ENCODE peak calls at places on chromosomes 1 and 21, in four cellular contexts. T is esophagus squamous epithelium, O is HFF-Myc, H is AG04450. A is an unnamed sample.

GRCh38 chr1:202479630-202480029 is 131.1 kb downstream of the PPP1R12B start:
- DNase-seq in O (no peak), T (no peak), H (no peak), A (no peak)

GRCh38 chr1:248858096-248858890 is 592 bp downstream of the ZNF692 start:
- DNase-seq in H (no peak), O (no peak), T (no peak), A (peak)

GRCh38 chr21:41511858-41512257 is 3.9 kb upstream of the TMPRSS2 start:
- DNase-seq in T (no peak), H (no peak), O (no peak), A (no peak)

GRCh38 chr1:216705686-216706085 is 17.5 kb downstream of the ESRRG start:
- DNase-seq in H (no peak), T (no peak), O (no peak), A (no peak)

GRCh38 chr1:147851149-147851548 is 51.4 kb upstream of the GJA8 start:
- DNase-seq in O (no peak), T (no peak), H (no peak), A (peak)

GRCh38 chr1:15304708-15305326 is 57.8 kb downstream of the FHAD1 start:
- DNase-seq in H (no peak), T (no peak), O (no peak), A (peak)

GRCh38 chr1:219153741-219154140 is 19.9 kb upstream of the LYPLAL1 start:
- DNase-seq in T (no peak), H (no peak), O (no peak), A (no peak)

GRCh38 chr1:63628607-63629006 is 35.4 kb downstream of the PGM1 start:
- DNase-seq in H (no peak), T (no peak), O (no peak), A (no peak)

GRCh38 chr1:150186789-150187559 is 37.3 kb downstream of the PLEKHO1 start:
- DNase-seq in T (no peak), H (no peak), O (no peak), A (peak)

GRCh38 chr1:208211901-208212843 is 32.0 kb downstream of the PLXNA2 start:
- DNase-seq in T (no peak), H (no peak), O (no peak), A (no peak)

GRCh38 chr1:24541711-24542346 is 14.1 kb upstream of the NCMAP start:
- DNase-seq in H (no peak), T (no peak), O (no peak), A (no peak)

GRCh38 chr1:61618755-61619154 is 106.2 kb downstream of the TM2D1 start:
- DNase-seq in T (no peak), O (no peak), H (no peak), A (no peak)

GRCh38 chr1:79945391-79945790 is 938.9 kb upstream of the ADGRL4 start:
- DNase-seq in O (no peak), H (no peak), T (no peak), A (no peak)

GRCh38 chr21:35398366-35398982 is 349.4 kb upstream of the RUNX1 start:
- DNase-seq in H (no peak), O (no peak), T (no peak), A (peak)

DNA sequence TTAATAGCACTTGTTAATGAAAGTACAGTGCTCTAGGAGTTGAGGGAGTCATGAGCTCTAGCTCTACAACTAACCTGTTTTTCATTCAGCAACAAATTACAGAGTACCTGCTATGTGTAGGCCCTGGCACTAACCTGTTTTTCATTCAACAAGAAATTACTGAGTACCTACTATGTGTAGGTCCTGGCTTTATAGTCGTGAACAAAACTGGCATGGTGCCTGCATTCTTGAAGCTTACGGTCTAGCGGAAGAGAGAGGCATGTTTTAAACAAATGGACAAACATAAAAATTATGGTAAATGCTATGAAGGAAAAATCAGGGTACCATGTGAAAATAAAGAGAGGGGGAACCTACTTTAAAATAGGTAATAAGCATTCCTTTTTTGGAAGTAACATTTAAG is 2.2 kb upstream of the UBAP2L start:
- DNase-seq in T (no peak), O (no peak), H (no peak), A (no peak)
- H3K4me3 ChIP-seq in T (peak), O (peak), H (no peak), A (no peak)

DNA sequence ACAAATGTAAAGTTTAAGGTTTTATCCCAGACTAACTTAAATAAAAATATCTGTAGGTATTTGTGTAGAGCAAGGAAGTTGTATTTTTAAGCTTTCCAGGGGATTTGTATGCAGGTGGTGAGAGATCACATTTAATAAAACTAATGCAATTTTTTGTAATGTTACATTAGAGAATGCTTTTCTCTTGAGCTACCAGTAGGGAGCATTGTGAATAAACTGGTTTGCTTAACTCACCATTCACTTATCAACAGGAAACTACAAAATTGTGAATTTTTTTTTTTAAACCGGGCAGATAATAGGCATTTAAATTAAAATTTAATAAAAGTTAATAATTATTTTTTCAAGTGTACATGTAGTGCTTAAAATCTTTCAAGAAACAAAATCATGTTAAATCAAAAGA is 78.6 kb downstream of the IVNS1ABP start:
- DNase-seq in T (no peak), H (no peak), O (no peak), A (peak)
- TF ChIP-seq CTCF in T (peak), H (peak), O (no peak), A (peak)

GRCh38 chr1:171295821-171296220 is 18.2 kb upstream of the FMO4 start:
- DNase-seq in O (no peak), H (no peak), T (no peak), A (no peak)

GRCh38 chr1:171300401-171300800 is 13.6 kb upstream of the FMO4 start:
- DNase-seq in T (no peak), O (no peak), H (no peak), A (no peak)

GRCh38 chr1:171296897-171297296 is 17.1 kb upstream of the FMO4 start:
- DNase-seq in H (no peak), T (no peak), O (no peak), A (no peak)

GRCh38 chr1:171299342-171299741 is 14.6 kb upstream of the FMO4 start:
- DNase-seq in H (no peak), O (no peak), T (no peak), A (no peak)

GRCh38 chr1:171298696-171299095 is 15.3 kb upstream of the FMO4 start:
- DNase-seq in H (no peak), T (no peak), O (no peak), A (no peak)
- H3K4me3 ChIP-seq in H (no peak), T (no peak), O (no peak), A (no peak)

DNA sequence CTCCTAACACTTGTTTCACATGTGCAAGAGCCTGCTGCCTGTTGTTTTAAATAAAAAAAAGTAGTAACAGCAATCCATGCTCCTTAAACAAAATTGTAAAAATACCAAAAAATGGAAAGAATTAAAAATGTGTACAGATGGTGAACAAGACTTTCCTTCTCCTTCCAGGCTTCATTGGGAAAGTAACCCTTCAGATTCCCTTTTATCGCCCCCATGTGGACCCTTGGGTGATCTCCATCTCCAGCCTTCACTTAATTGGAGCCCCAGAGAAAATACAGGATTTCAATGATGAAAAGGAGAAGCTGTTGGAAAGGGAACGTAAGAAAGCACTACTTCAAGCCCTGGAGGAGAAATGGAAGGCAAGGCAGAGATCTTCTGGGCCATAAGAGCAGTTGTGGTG is 14.2 kb downstream of the VPS13D start:
- DNase-seq in H (no peak), O (no peak), T (no peak), A (peak)
- TF ChIP-seq CTCF in H (peak), O (peak), T (peak), A (peak)